ENCODE peak calls at places on chromosomes 6 and 20, in seven cellular contexts. P is suprapubic skin, I is cardiac fibroblast, Y is fibroblast of mammary gland, T is heart left ventricle, E is adrenal gland, Q is transverse colon. C is an unnamed sample.

GRCh38 chr6:9292975-9293374 is 857.6 kb upstream of the SLC35B3 start:
- DNase-seq in P (no peak), I (peak), Y (no peak), T (no peak), E (no peak), Q (no peak), C (peak)

GRCh38 chr6:110703906-110704594 is 111.2 kb downstream of the CDK19 start:
- DNase-seq in P (no peak), I (peak), Y (peak), T (no peak), E (no peak), Q (no peak), C (no peak)

GRCh38 chr20:63935447-63935846 is 20.8 kb downstream of the UCKL1 start:
- DNase-seq in P (no peak), I (no peak), Y (no peak), T (no peak), E (no peak), Q (no peak), C (no peak)

GRCh38 chr6:132060591-132060990 is 109.4 kb upstream of the CCN2 start:
- DNase-seq in P (no peak), I (peak), Y (peak), T (no peak), E (no peak), Q (no peak), C (peak)

GRCh38 chr20:62977613-62978558 is 25.4 kb downstream of the SLC17A9 start:
- DNase-seq in P (no peak), I (no peak), Y (no peak), T (no peak), E (no peak), Q (peak), C (no peak)

GRCh38 chr6:43916924-43917877 is 147.2 kb downstream of the VEGFA start:
- DNase-seq in P (peak), I (peak), Y (peak), T (no peak), E (peak), Q (peak), C (no peak)

GRCh38 chr6:112016335-112016734 is 37.6 kb upstream of the CCN6 start:
- DNase-seq in P (no peak), I (peak), Y (peak), T (peak), E (no peak), Q (no peak), C (no peak)

GRCh38 chr6:157813191-157813590 is 9.9 kb upstream of the SNX9 start:
- DNase-seq in P (peak), I (peak), Y (peak), T (peak), E (peak), Q (no peak), C (peak)

GRCh38 chr6:39923394-39923793 is 10.9 kb downstream of the MOCS1 start:
- DNase-seq in P (no peak), I (no peak), Y (no peak), T (no peak), E (peak), Q (peak), C (no peak)

GRCh38 chr6:145836767-145837166 is 22.2 kb upstream of the FBXO30 start:
- DNase-seq in P (no peak), I (peak), Y (no peak), T (no peak), E (no peak), Q (no peak), C (no peak)

DNA sequence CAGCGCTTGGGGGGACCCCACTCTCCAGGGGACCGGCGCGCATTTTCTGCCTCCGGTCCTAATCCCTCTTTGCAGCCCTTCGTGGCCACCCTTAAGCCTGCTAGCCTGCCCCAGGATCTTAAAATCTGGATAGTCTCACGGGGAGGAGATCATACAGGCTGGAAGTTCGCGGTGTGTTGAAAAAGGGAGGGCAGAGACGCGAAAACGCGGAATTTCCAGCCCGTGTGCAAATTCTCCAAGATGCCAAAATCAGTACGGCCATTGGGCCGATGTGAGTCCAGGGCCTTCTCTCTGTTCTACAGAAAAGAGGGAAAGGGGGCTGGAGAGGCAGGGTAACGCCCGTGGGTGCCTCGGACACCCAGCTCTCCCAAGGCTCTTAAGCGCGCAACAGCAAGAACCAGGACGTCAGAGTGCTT is 9.4 kb downstream of the NR2E1 start:
- DNase-seq in P (no peak), I (no peak), Y (no peak), T (no peak), E (no peak), Q (no peak), C (no peak)
- H3K4me3 ChIP-seq in P (peak), I (no peak), Y (no peak), T (peak), E (peak), Q (no peak), C (no peak)

DNA sequence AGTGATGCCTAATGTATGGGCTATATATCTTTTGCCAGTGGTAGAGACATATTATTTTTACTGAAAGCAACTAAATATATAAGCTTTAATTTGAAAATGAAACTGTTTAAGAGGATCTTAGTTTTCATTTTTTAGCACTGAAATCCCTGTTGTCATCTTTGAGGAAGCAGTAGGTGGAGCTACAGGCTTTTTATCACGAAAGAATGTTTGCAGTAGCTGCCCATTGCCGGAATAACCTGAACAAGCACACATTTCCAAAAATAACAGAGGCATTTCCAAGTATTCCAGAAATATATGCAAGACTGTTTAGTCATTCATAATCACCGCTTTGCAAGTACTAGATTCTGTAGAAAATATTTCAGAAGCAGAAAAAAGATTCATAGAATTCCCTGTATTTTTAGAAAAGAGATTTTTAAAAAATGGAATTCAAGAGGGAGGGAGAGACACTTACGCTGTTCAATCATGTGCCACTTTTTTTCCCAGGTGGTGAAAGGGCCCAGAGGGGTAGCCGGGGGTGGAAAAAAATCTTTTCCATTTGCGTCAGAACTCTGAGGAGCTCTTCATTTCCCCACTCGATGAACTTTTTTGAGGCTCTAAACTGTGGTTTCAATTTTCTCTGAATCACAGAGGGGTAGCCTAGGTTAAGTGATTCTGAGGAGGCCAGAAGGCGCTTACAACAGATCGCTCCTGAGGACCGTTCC is 142.5 kb upstream of the FERMT1 start:
- DNase-seq in P (no peak), I (peak), Y (peak), T (no peak), E (no peak), Q (no peak), C (peak)
- TF ChIP-seq CTCF in P (peak), I (peak), Y (peak), T (no peak), E (peak), Q (no peak), C (peak)

DNA sequence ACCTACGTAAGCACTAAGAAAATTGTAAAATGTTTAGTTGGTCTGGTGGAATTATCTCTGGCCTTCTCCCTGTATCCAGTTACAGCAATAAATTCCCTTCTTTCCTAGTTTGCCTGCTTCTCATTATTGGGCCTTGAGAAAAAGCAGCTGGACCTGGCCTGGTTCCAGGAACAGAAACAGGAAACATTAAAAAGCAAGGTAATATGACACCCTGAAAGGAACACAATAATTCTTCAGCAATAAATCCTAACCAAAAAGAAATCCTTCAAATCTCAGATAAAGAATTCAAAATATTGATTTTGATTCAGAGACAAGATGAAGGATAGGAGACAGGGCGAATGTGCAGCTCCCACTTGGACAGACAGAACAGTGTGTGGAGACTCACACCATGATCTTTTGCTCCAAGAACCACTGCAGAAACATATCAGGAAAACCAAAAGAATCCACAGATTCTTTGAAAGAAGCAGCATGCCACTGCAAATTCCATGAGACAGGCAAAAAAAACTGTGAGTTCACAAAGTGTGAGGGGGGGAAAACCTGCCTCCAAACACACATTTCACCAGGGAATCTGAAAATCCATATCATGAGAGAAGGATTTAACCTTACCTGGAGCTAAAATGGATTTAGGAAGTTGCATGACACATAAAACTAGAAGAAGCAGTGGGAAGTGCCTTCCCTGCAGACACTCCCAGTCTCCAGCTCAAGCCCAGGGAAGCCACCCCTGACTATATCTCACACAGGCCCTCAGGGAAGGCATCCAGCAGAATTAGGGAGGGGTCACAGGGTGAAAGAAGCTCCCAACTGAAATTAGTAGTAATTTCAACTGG is 28.9 kb downstream of the TREM1 start:
- DNase-seq in P (no peak), I (peak), Y (peak), T (no peak), E (peak), Q (peak), C (peak)
- H3K4me3 ChIP-seq in P (no peak), I (no peak), Y (no peak), T (no peak), E (no peak), Q (no peak), C (no peak)

DNA sequence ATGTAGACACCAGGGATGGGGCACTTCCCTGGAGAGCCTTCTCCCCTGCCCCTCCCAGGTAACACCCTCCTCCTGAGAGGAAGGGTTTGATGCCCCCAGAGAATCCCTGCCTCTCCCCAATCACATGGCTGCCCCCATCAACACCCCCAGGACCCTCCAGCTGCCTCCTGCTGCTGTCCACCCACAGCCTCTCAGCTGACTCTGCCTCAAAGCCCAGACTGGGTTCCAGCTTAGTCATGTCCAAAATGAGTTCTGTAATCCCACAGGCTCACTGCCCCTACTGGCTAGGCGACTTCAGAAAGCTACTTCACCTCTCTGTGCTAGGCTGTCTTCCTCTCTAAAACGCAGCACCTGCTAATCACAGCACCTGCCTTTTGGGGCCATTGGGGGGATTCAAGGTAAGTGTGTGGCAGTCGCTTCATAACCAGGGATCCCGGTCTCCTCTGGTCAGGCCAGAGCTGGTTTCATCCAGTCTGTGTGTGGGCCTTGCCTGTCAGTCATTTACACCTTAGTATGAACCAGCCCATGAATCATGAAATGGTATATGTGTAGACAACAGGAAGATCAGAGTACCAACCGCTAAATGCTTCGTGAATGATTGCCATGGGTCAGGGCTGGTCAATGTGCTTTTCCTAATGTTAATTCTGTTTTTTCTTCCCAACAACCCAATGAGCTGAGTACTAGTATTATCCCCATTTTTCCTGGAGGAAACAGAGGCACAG is 40.4 kb downstream of the TFEB start:
- DNase-seq in P (no peak), I (no peak), Y (peak), T (no peak), E (no peak), Q (no peak), C (no peak)
- TF ChIP-seq CTCF in P (no peak), I (peak), Y (no peak), T (no peak), E (no peak), Q (no peak), C (no peak)

DNA sequence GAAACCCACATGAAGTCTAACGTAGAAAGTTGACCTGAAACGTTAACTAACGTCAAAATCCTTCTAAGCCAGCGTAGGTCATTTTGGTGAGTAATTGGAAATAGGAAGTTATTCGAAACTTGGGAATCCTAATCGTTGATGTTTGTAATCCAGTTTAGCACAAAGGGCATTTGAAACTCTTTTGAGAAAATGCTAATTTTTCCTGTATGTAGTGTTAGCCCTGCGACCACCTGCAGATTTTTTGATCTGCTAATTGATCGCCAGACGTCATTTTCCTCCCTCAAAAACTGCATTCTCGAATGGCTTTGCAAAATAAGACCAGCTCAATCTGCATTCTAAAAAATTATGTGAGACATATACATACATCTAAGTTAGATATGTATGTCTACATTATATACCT is 2.7 kb downstream of the SALL4 start:
- DNase-seq in P (no peak), I (no peak), Y (no peak), T (no peak), E (no peak), Q (no peak), C (no peak)
- H3K4me3 ChIP-seq in P (no peak), I (no peak), Y (no peak), T (no peak), E (no peak), Q (no peak), C (no peak)

DNA sequence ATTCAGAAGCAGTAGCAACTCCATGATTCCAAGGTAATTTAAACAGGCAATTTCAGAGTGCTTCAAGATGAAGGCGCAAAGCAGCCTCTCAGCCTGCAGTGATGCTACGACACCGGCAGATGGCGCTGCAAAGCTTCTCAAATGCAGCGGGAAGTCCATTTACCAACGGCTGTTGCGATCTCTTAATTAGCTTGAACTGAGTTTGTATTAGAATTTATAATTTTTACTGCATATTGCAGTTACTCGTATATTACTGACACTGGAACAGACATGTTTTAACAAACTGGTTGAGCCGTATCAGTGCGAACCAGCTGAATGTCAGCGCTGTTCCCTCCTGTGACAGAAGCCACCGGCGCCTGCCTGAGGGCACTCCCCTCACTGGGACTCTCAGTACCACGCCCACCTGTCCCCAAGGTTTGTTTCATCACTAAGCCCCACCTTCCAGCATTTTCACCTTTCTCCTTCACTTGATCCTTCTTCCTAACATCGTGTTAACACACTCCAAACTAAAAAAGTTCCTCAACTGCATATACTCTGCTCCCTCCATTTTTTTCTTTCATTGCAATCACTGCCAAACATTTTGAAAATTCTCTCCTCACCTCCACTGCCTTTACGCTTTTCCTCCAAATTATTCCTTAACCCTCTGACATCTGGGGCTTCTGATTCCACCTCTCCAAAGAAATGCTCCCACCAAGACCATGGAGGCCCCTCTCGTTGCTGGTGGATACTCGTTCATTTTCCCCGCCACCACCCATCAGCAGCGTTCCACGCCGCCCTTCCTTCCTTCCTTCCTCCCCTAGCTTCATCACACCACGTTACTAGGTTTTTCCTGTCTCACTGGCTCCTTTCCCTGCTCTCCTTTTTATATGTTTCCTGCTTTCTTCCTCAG is 14.5 kb downstream of the GNL1 start:
- DNase-seq in P (peak), I (peak), Y (peak), T (peak), E (peak), Q (peak), C (peak)
- TF ChIP-seq CTCF in P (peak), I (peak), Y (peak), T (peak), E (peak), Q (peak), C (peak)

GRCh38 chr6:89021629-89022028 is 58.2 kb upstream of the RNGTT start:
- DNase-seq in P (no peak), I (no peak), Y (no peak), T (no peak), E (no peak), Q (no peak), C (no peak)
- H3K4me3 ChIP-seq in P (no peak), I (no peak), Y (no peak), T (no peak), E (no peak), Q (no peak), C (no peak)

GRCh38 chr20:33947709-33948295 is 45.9 kb upstream of the RALY start:
- DNase-seq in P (no peak), I (peak), Y (peak), T (no peak), E (peak), Q (peak), C (peak)
- TF ChIP-seq CTCF in P (peak), I (peak), Y (peak), T (peak), E (peak), Q (peak), C (peak)